ENCODE peak calls at places on chromosome 11, in six cellular contexts. T is BJ, F is IMR-90, N is foreskin fibroblast, C is neural progenitor cell, V is astrocyte of the spinal cord. I is an unnamed sample.

GRCh38 chr11:111574373-111575230 is 27.6 kb upstream of the SIK2 start:
- DNase-seq in T (no peak), F (no peak), N (no peak), C (no peak), V (no peak), I (no peak)

GRCh38 chr11:46903846-46904245 is 14.5 kb downstream of the LRP4 start:
- DNase-seq in T (no peak), F (no peak), N (no peak), C (peak), V (peak), I (no peak)

GRCh38 chr11:123062892-123063395 is 1.0 kb upstream of the HSPA8 start:
- DNase-seq in T (no peak), F (peak), N (peak), C (no peak), V (no peak), I (peak)

GRCh38 chr11:122668562-122669090 is 13.1 kb downstream of the UBASH3B start:
- DNase-seq in T (no peak), F (peak), N (peak), C (no peak), V (peak), I (no peak)

GRCh38 chr11:104159356-104159755 is 4.6 kb downstream of the PDGFD start:
- DNase-seq in T (no peak), F (peak), N (peak), C (no peak), V (peak), I (no peak)

GRCh38 chr11:50174189-50174588 is 141.5 kb downstream of the OR4C45 start:
- DNase-seq in T (no peak), F (peak), N (no peak), C (no peak), V (no peak), I (no peak)

GRCh38 chr11:27200779-27201453 is 160.3 kb downstream of the BBOX1 start:
- DNase-seq in T (no peak), F (no peak), N (no peak), C (no peak), V (no peak), I (no peak)

GRCh38 chr11:125881291-125881690 is 6.2 kb upstream of the HYLS1 start:
- DNase-seq in T (no peak), F (no peak), N (no peak), C (no peak), V (no peak), I (no peak)

GRCh38 chr11:59273008-59273841 is 60.5 kb upstream of the MPEG1 start:
- DNase-seq in T (no peak), F (no peak), N (no peak), C (no peak), V (no peak), I (no peak)

GRCh38 chr11:120013325-120014250 is 124.3 kb downstream of the TRIM29 start:
- DNase-seq in T (no peak), F (peak), N (peak), C (peak), V (peak), I (no peak)

GRCh38 chr11:82790723-82791487 is 57.2 kb upstream of the FAM181B start:
- DNase-seq in T (no peak), F (no peak), N (no peak), C (no peak), V (peak), I (no peak)

GRCh38 chr11:69905611-69906452 is 86.6 kb upstream of the FGF3 start:
- DNase-seq in T (no peak), F (no peak), N (no peak), C (no peak), V (no peak), I (no peak)

GRCh38 chr11:33638608-33639007 is 62.0 kb downstream of the C11orf91 start:
- DNase-seq in T (no peak), F (no peak), N (no peak), C (no peak), V (no peak), I (no peak)

GRCh38 chr11:123580557-123581275 is 73.7 kb downstream of the SCN3B start:
- DNase-seq in T (no peak), F (peak), N (peak), C (peak), V (peak), I (no peak)

GRCh38 chr11:116415095-116415494 is 357.7 kb downstream of the BUD13 start:
- DNase-seq in T (no peak), F (no peak), N (no peak), C (no peak), V (peak), I (no peak)

GRCh38 chr11:111776398-111777093 is 10.4 kb upstream of the PPP2R1B start:
- DNase-seq in T (no peak), F (no peak), N (no peak), C (no peak), V (no peak), I (no peak)

GRCh38 chr11:34149786-34150185 is 44.4 kb downstream of the NAT10 start:
- DNase-seq in T (no peak), F (no peak), N (peak), C (peak), V (no peak), I (no peak)

GRCh38 chr11:6812391-6813005 is 13.0 kb upstream of the OR6A2 start:
- DNase-seq in T (no peak), F (peak), N (peak), C (peak), V (peak), I (no peak)

GRCh38 chr11:17596310-17596669 is 49.2 kb downstream of the OTOG start:
- DNase-seq in T (no peak), F (no peak), N (no peak), C (no peak), V (no peak), I (no peak)

GRCh38 chr11:108858624-108859023 is 193.8 kb downstream of the DDX10 start:
- DNase-seq in T (no peak), F (no peak), N (no peak), C (no peak), V (no peak), I (no peak)

GRCh38 chr11:100740440-100740839 is 53.4 kb downstream of the ARHGAP42 start:
- DNase-seq in T (no peak), F (peak), N (peak), C (no peak), V (peak), I (no peak)

GRCh38 chr11:80307676-80308075 is 866.8 kb upstream of the TENM4 start:
- DNase-seq in T (no peak), F (no peak), N (no peak), C (no peak), V (no peak), I (no peak)

GRCh38 chr11:6475936-6476335 is 2.2 kb upstream of the TRIM3 start:
- DNase-seq in T (no peak), F (no peak), N (peak), C (peak), V (no peak), I (no peak)

GRCh38 chr11:130202009-130202817 is 42.6 kb downstream of the ST14 start:
- DNase-seq in T (no peak), F (no peak), N (no peak), C (no peak), V (no peak), I (no peak)

GRCh38 chr11:121367434-121367833 is 74.9 kb downstream of the SC5D start:
- DNase-seq in T (no peak), F (peak), N (peak), C (no peak), V (peak), I (no peak)

GRCh38 chr11:68749501-68750196 is 1.7 kb downstream of the TESMIN start:
- DNase-seq in T (no peak), F (peak), N (peak), C (peak), V (peak), I (no peak)

GRCh38 chr11:13869404-13869886 is 93.1 kb upstream of the SPON1 start:
- DNase-seq in T (no peak), F (no peak), N (no peak), C (no peak), V (no peak), I (no peak)

GRCh38 chr11:47056261-47056915 is 119.8 kb downstream of the CSTPP1 start:
- DNase-seq in T (no peak), F (peak), N (peak), C (no peak), V (peak), I (peak)

GRCh38 chr11:13110929-13111812 is 102.1 kb downstream of the RASSF10 start:
- DNase-seq in T (no peak), F (peak), N (peak), C (peak), V (peak), I (no peak)

GRCh38 chr11:118914178-118914918 is 11.4 kb downstream of the BCL9L start:
- DNase-seq in T (no peak), F (no peak), N (no peak), C (peak), V (no peak), I (no peak)

GRCh38 chr11:30351061-30351460 is 28.2 kb downstream of the ARL14EP start:
- DNase-seq in T (no peak), F (no peak), N (no peak), C (no peak), V (no peak), I (no peak)

GRCh38 chr11:37630866-37631265 is 1032.8 kb upstream of the RAG2 start:
- DNase-seq in T (no peak), F (no peak), N (no peak), C (no peak), V (no peak), I (no peak)

GRCh38 chr11:35307221-35307621 is 112.1 kb downstream of the SLC1A2 start:
- DNase-seq in T (no peak), F (no peak), N (no peak), C (no peak), V (no peak), I (no peak)

GRCh38 chr11:35617687-35618496 is at the start of gene FJX1:
- DNase-seq in T (peak), F (peak), N (peak), C (peak), V (peak), I (peak)

DNA sequence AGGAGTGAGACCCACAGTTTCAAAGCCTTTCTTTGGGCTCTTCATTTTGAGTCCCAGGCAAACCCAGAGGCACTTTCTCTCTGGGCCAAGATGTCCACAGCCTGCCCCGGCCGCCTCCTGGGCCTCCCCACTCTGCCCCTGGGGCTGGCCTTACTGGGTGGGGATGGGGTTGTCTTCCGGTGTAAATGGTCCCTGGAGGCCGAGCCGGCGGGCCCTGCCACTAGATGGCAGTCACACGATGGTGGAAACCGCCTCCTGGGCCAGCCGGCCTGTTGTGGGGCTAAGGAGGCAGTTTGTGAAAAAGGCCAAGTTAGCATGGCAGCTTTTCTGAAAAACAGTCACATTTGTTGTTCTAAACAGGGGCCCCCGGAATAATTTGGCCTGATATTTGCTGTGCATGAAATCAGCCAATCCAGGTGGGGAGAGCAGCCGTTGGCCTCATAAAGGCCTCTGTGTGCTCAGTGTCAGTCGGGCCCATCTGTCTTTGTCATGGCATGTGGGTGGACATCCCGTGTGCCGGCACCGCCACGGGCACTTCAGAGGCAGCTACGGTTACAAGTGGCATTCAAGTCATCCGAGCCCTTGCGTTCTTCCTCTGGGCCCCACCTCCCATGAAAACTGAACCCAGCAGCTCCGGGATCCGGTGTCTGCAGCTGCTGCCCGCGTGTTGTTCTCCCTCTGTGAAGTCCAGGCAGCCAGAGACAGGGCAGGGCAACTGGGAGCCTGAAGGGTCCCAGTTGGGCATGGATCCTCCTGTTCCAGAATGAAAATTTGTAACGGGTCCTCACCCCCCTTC is 6.6 kb downstream of the MRPL23 start:
- DNase-seq in T (no peak), F (no peak), N (no peak), C (no peak), V (no peak), I (no peak)
- TF ChIP-seq CTCF in T (peak), F (no peak), N (no peak), C (no peak), V (no peak), I (no peak)

GRCh38 chr11:44308923-44309482 is 936 bp downstream of the ALX4 start:
- DNase-seq in T (no peak), F (no peak), N (peak), C (peak), V (no peak), I (no peak)

GRCh38 chr11:44310456-44311272 is 725 bp upstream of the ALX4 start:
- DNase-seq in T (no peak), F (no peak), N (no peak), C (peak), V (no peak), I (no peak)

GRCh38 chr11:44310198-44310455 is 188 bp upstream of the ALX4 start:
- DNase-seq in T (no peak), F (no peak), N (no peak), C (no peak), V (no peak), I (no peak)

GRCh38 chr11:44308256-44308922 is 1.6 kb downstream of the ALX4 start:
- DNase-seq in T (no peak), F (no peak), N (no peak), C (no peak), V (no peak), I (no peak)

DNA sequence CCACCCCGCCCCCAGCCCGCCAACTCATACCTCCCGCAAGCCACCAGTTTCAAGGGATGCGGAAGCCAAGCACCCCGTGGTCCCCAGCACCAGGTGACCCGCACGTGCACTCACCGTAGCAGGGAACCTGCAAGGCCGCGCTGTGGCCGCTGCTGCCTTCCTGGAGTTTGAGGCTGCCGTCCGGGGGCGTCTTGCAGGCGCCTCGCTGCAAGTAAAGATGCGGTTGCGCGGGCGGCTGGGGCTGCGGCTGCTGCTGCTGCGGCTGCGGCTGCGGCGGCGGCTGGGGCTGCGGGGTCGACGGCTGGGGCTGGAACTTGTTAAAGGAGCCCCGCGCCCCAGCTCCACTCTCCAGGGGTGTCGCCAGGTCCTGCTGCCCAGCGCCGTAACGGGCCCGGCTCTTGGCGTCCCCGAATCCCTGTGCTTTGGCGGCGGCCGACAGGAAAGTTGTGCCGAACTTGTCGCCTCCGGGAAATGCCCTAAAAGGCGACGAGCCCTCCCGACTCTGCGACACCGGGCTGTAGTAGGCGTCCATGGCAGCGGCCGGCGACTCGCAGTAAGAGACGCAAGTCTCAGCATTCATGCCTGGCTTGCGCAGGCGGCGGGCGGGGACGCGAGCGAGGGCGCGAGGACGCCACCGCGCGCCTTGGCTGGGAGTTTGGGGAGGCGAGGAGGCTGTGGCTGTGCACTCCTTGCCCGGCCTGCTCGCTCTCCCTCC is at the start of gene ALX4:
- DNase-seq in T (peak), F (no peak), N (peak), C (peak), V (no peak), I (no peak)
- H3K4me3 ChIP-seq in T (peak), F (no peak), N (peak), C (peak), V (no peak), I (peak)

DNA sequence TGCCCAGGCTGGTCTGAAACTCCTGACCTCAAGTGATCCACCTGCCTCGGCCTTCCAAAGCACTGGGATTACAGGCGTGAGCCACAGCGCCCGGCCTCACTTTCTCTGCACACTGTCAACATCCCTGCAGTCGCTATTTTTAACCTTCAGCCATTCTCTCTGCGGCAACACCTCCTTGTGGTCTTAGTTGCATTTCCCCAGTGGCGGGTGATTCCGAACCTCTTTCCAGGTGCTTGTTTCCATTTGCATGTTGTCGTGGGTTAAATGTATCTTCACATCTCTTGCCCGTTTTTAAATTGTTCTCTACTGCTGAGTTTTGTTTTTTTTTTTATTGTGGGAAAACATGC is 2.2 kb upstream of the SCT start:
- DNase-seq in T (no peak), F (no peak), N (no peak), C (no peak), V (no peak), I (no peak)
- TF ChIP-seq CTCF in T (no peak), F (no peak), N (no peak), C (no peak), V (peak), I (no peak)

GRCh38 chr11:127003260-127003981 is 2.9 kb upstream of the KIRREL3 start:
- DNase-seq in T (no peak), F (peak), N (peak), C (peak), V (peak), I (no peak)
- H3K4me3 ChIP-seq in T (peak), F (peak), N (peak), C (peak), V (peak), I (peak)

GRCh38 chr11:73372371-73372993 is 3.7 kb upstream of the RELT start:
- DNase-seq in T (no peak), F (no peak), N (peak), C (peak), V (no peak), I (no peak)
- TF ChIP-seq CTCF in T (peak), F (peak), N (peak), C (peak), V (peak), I (no peak)

DNA sequence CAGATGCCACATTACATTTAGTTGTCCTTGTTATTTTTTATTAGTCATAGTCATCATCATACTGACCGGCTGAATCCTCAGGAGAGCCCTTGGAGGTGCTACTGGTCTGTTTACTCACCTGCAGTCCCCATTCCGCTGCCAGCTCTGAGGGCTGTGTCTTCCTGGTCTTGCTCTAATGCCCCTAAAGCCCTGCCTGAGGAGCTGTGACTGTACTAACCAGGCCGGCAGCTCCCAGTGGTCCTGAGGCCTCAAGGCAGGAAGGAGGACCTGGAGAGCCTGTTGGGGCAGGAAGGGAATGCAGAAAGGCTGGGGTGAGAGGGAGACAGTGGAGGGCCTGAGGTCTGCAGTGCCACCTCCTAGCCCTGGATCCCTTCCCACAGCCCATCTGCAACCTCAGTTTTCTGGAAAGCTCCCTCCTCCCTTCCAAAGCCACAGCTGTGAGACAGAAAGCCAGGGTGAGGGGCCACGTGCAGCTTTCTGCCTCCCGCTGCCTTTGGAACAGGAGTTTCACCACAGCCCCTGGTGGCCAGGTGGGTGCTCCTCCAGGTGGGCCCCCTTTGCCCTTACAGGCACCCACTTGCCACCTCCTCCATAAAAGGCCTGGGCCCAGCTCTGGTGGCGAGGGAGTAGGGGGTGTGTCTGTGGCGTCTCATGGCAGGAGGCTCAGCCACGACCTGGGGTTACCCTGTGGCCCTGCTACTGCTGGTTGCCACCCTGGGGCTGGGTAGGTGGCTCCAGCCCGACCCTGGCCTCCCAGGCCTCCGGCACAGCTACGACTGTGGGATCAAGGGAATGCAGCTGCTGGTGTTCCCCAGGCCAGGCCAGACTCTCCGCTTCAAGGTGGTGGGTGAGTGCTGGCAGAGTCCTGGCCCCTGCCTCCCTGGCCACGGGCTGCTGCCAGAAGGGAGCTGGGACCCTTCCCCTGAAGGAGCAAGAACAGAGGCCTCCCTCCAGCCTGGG is at the start of gene ZP1:
- DNase-seq in T (no peak), F (no peak), N (no peak), C (no peak), V (no peak), I (no peak)
- H3K4me3 ChIP-seq in T (no peak), F (no peak), N (no peak), C (no peak), V (no peak), I (no peak)

GRCh38 chr11:86440843-86441242 is 66.2 kb downstream of the CCDC81 start:
- DNase-seq in T (no peak), F (no peak), N (no peak), C (no peak), V (no peak), I (no peak)

GRCh38 chr11:86442827-86443226 is 68.1 kb downstream of the CCDC81 start:
- DNase-seq in T (no peak), F (no peak), N (no peak), C (no peak), V (no peak), I (no peak)

GRCh38 chr11:86444981-86445380 is 70.3 kb downstream of the CCDC81 start:
- DNase-seq in T (no peak), F (no peak), N (no peak), C (no peak), V (no peak), I (no peak)

GRCh38 chr11:86442420-86442819 is 67.7 kb downstream of the CCDC81 start:
- DNase-seq in T (no peak), F (peak), N (peak), C (no peak), V (no peak), I (no peak)

DNA sequence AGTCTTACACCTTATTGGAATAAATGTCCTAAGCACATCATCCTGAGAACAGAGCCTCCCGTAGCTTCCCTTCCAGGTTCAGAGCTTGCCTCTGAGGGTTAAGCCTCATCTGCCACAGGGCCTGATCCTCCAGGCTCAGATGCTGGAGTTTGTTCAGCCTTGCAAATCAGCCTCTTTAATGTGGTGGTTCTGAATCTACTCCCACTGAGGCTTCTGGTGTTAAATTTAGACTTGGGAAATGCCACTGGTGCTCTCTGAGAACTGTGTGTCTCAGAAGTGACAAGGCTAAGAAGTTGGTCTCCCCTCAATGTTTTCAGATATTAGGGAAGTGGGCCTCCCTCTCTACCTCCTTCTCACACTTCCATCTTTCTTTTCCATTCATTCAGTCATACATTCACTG is 68.7 kb downstream of the CCDC81 start:
- DNase-seq in T (no peak), F (no peak), N (no peak), C (no peak), V (no peak), I (no peak)
- TF ChIP-seq CTCF in T (no peak), F (no peak), N (no peak), C (no peak), V (no peak), I (no peak)

I was measured in AG09309.